ENCODE peak calls at places on chromosomes 16 and 17, in nine cellular contexts. V, F, Y, N, U, R, B, Q and E are unnamed samples.

GRCh38 chr17:909642-910323 is 69.8 kb downstream of the NXN start:
- DNase-seq in V (no peak), F (no peak), Y (no peak), N (no peak), U (no peak), R (peak), B (no peak), Q (no peak), E (no peak)

GRCh38 chr16:75818491-75818890 is 92.2 kb upstream of the CPHXL start:
- DNase-seq in V (no peak), F (no peak), Y (no peak), N (no peak), U (no peak), R (no peak), B (no peak), Q (no peak), E (no peak)

GRCh38 chr17:43908111-43908721 is 880 bp upstream of the MPP2 start:
- DNase-seq in V (peak), F (no peak), Y (peak), N (peak), U (peak), R (peak), B (no peak), Q (peak), E (peak)

GRCh38 chr17:19345067-19345460 is 17.5 kb downstream of the B9D1 start:
- DNase-seq in V (no peak), F (no peak), Y (no peak), N (no peak), U (no peak), R (no peak), B (no peak), Q (no peak), E (no peak)

GRCh38 chr16:18792836-18793433 is 2.8 kb upstream of the RPS15A start:
- DNase-seq in V (no peak), F (no peak), Y (no peak), N (no peak), U (no peak), R (peak), B (no peak), Q (no peak), E (no peak)

GRCh38 chr17:2101448-2102257 is 46.8 kb downstream of the HIC1 start:
- DNase-seq in V (no peak), F (no peak), Y (peak), N (no peak), U (peak), R (no peak), B (peak), Q (peak), E (peak)

GRCh38 chr16:54425681-54426549 is 139.3 kb upstream of the IRX3 start:
- DNase-seq in V (no peak), F (no peak), Y (no peak), N (no peak), U (no peak), R (no peak), B (no peak), Q (no peak), E (no peak)

GRCh38 chr17:48733632-48734327 is 5.2 kb upstream of the HOXB13 start:
- DNase-seq in V (peak), F (no peak), Y (no peak), N (no peak), U (no peak), R (no peak), B (no peak), Q (no peak), E (no peak)

GRCh38 chr17:55440391-55440790 is 18.8 kb upstream of the MMD start:
- DNase-seq in V (peak), F (no peak), Y (no peak), N (no peak), U (no peak), R (no peak), B (no peak), Q (no peak), E (no peak)

GRCh38 chr17:40440166-40440565 is 3.1 kb upstream of the IGFBP4 start:
- DNase-seq in V (no peak), F (no peak), Y (no peak), N (no peak), U (no peak), R (no peak), B (no peak), Q (no peak), E (no peak)

GRCh38 chr17:50871369-50871768 is 5.2 kb upstream of the TOB1 start:
- DNase-seq in V (no peak), F (no peak), Y (no peak), N (no peak), U (peak), R (no peak), B (no peak), Q (peak), E (peak)

GRCh38 chr16:56636616-56637413 is 1.7 kb upstream of the MT1A start:
- DNase-seq in V (no peak), F (no peak), Y (no peak), N (no peak), U (no peak), R (no peak), B (no peak), Q (no peak), E (no peak)

GRCh38 chr17:38687291-38687690 is 12.5 kb upstream of the EPOP start:
- DNase-seq in V (no peak), F (no peak), Y (no peak), N (no peak), U (no peak), R (peak), B (no peak), Q (no peak), E (no peak)

GRCh38 chr17:22463110-22463850 is 771.0 kb downstream of the KCNJ18 start:
- DNase-seq in V (no peak), F (no peak), Y (no peak), N (no peak), U (no peak), R (no peak), B (no peak), Q (no peak), E (no peak)

GRCh38 chr17:79579074-79579800 is 31.6 kb downstream of the RBFOX3 start:
- DNase-seq in V (no peak), F (no peak), Y (no peak), N (no peak), U (no peak), R (no peak), B (no peak), Q (no peak), E (no peak)

GRCh38 chr16:3349175-3349574 is 6.5 kb upstream of the OR2C1 start:
- DNase-seq in V (no peak), F (no peak), Y (no peak), N (no peak), U (no peak), R (no peak), B (no peak), Q (no peak), E (no peak)

GRCh38 chr16:58127634-58128033 is 1.5 kb downstream of the CFAP20 start:
- DNase-seq in V (no peak), F (no peak), Y (no peak), N (no peak), U (no peak), R (peak), B (no peak), Q (no peak), E (no peak)

GRCh38 chr17:74452027-74452840 is 14.2 kb upstream of the CD300A start:
- DNase-seq in V (no peak), F (no peak), Y (no peak), N (no peak), U (no peak), R (no peak), B (peak), Q (no peak), E (no peak)

GRCh38 chr17:42282478-42283080 is 5.7 kb upstream of the STAT5A start:
- DNase-seq in V (no peak), F (no peak), Y (no peak), N (peak), U (no peak), R (no peak), B (no peak), Q (no peak), E (no peak)

GRCh38 chr17:10618202-10618635 is 38.9 kb downstream of the MYH3 start:
- DNase-seq in V (peak), F (peak), Y (peak), N (peak), U (peak), R (peak), B (peak), Q (peak), E (peak)

GRCh38 chr17:30210366-30210765 is 25.1 kb downstream of the SLC6A4 start:
- DNase-seq in V (no peak), F (no peak), Y (no peak), N (no peak), U (no peak), R (no peak), B (no peak), Q (no peak), E (no peak)

GRCh38 chr17:45052052-45052772 is 780 bp upstream of the DCAKD start:
- DNase-seq in V (peak), F (peak), Y (peak), N (peak), U (peak), R (peak), B (peak), Q (peak), E (peak)

GRCh38 chr16:75219838-75220237 is 1.1 kb downstream of the CTRB1 start:
- DNase-seq in V (no peak), F (no peak), Y (no peak), N (no peak), U (no peak), R (no peak), B (no peak), Q (no peak), E (no peak)

GRCh38 chr16:79250457-79251098 is 350.0 kb downstream of the MAF start:
- DNase-seq in V (no peak), F (no peak), Y (no peak), N (no peak), U (no peak), R (no peak), B (peak), Q (no peak), E (no peak)

GRCh38 chr17:78600181-78600651 is 23.0 kb upstream of the DNAH17 start:
- DNase-seq in V (no peak), F (no peak), Y (no peak), N (no peak), U (no peak), R (no peak), B (no peak), Q (no peak), E (no peak)

GRCh38 chr16:68369697-68370096 is 58.9 kb downstream of the PRMT7 start:
- DNase-seq in V (no peak), F (peak), Y (no peak), N (no peak), U (no peak), R (no peak), B (no peak), Q (peak), E (no peak)

GRCh38 chr17:36602924-36603384 is 1.6 kb downstream of the MRM1 start:
- DNase-seq in V (peak), F (no peak), Y (peak), N (peak), U (peak), R (peak), B (peak), Q (peak), E (peak)

GRCh38 chr16:77330332-77331043 is 104.3 kb downstream of the ADAMTS18 start:
- DNase-seq in V (no peak), F (no peak), Y (no peak), N (no peak), U (no peak), R (no peak), B (no peak), Q (no peak), E (no peak)

GRCh38 chr17:50129946-50130777 is at the start of gene SAMD14:
- DNase-seq in V (peak), F (peak), Y (peak), N (peak), U (peak), R (peak), B (no peak), Q (peak), E (no peak)